ENCODE peak calls at places on chromosomes 13 and 19, in six cellular contexts. S is mesendoderm; K is trophoblast cell; J is ovary; O is CD8-positive, alpha-beta T cell; D is mammary epithelial cell. R is an unnamed sample.

GRCh38 chr13:32969516-32969941 is 46.7 kb upstream of the KL start:
- DNase-seq in S (no peak), K (peak), J (no peak), O (no peak), D (no peak), R (no peak)

GRCh38 chr13:113879506-113880360 is 15.9 kb upstream of the GAS6 start:
- DNase-seq in S (no peak), K (no peak), J (no peak), O (no peak), D (no peak), R (no peak)

GRCh38 chr13:77207943-77208342 is 119.0 kb downstream of the MYCBP2 start:
- DNase-seq in S (no peak), K (no peak), J (no peak), O (no peak), D (peak), R (no peak)

GRCh38 chr13:27923794-27924528 is 4.2 kb downstream of the PDX1 start:
- DNase-seq in S (no peak), K (no peak), J (no peak), O (no peak), D (no peak), R (no peak)

GRCh38 chr19:7665076-7665475 is 3.8 kb upstream of the RETN start:
- DNase-seq in S (no peak), K (no peak), J (no peak), O (no peak), D (no peak), R (no peak)

GRCh38 chr13:100045355-100045754 is 43.5 kb upstream of the PCCA start:
- DNase-seq in S (no peak), K (no peak), J (no peak), O (no peak), D (no peak), R (no peak)

GRCh38 chr19:39546599-39546998 is 6.6 kb upstream of the EID2 start:
- DNase-seq in S (peak), K (peak), J (no peak), O (no peak), D (peak), R (no peak)

GRCh38 chr19:45863840-45864628 is at the start of gene FOXA3:
- DNase-seq in S (peak), K (peak), J (no peak), O (peak), D (no peak), R (peak)

GRCh38 chr19:18915639-18916038 is 3.5 kb downstream of the COPE start:
- DNase-seq in S (peak), K (no peak), J (peak), O (no peak), D (peak), R (peak)

GRCh38 chr19:9406798-9407352 is 28.5 kb downstream of the ZNF266 start:
- DNase-seq in S (no peak), K (peak), J (peak), O (peak), D (peak), R (peak)

GRCh38 chr13:24074687-24075086 is 85.8 kb upstream of the SPATA13 start:
- DNase-seq in S (no peak), K (no peak), J (no peak), O (no peak), D (no peak), R (no peak)

GRCh38 chr13:24068472-24068871 is 92.0 kb upstream of the SPATA13 start:
- DNase-seq in S (no peak), K (peak), J (no peak), O (no peak), D (no peak), R (no peak)

GRCh38 chr13:24071423-24072075 is 89.0 kb upstream of the SPATA13 start:
- DNase-seq in S (no peak), K (peak), J (no peak), O (no peak), D (peak), R (no peak)

GRCh38 chr13:24073657-24074056 is 86.9 kb upstream of the SPATA13 start:
- DNase-seq in S (no peak), K (no peak), J (no peak), O (no peak), D (no peak), R (no peak)

GRCh38 chr13:24071016-24071415 is 89.5 kb upstream of the SPATA13 start:
- DNase-seq in S (no peak), K (peak), J (no peak), O (no peak), D (no peak), R (no peak)
- H3K27ac ChIP-seq in S (no peak), K (no peak), J (no peak), O (no peak), D (no peak), R (no peak)

GRCh38 chr19:12833418-12833746 is 997 bp downstream of the RTBDN start:
- DNase-seq in S (no peak), K (no peak), J (no peak), O (no peak), D (no peak), R (no peak)

GRCh38 chr19:12834418-12834943 is at the start of gene RTBDN:
- DNase-seq in S (peak), K (no peak), J (no peak), O (no peak), D (no peak), R (no peak)

GRCh38 chr19:12836529-12836863 is 1.8 kb upstream of the MAST1 start:
- DNase-seq in S (no peak), K (no peak), J (no peak), O (no peak), D (no peak), R (no peak)

GRCh38 chr19:12833747-12834417 is 497 bp downstream of the RTBDN start:
- DNase-seq in S (peak), K (no peak), J (no peak), O (no peak), D (no peak), R (no peak)

GRCh38 chr19:12834976-12835757 is 788 bp upstream of the RTBDN start:
- DNase-seq in S (peak), K (no peak), J (peak), O (peak), D (no peak), R (no peak)
- H3K27ac ChIP-seq in S (no peak), K (no peak), J (no peak), O (no peak), D (no peak), R (no peak)

DNA sequence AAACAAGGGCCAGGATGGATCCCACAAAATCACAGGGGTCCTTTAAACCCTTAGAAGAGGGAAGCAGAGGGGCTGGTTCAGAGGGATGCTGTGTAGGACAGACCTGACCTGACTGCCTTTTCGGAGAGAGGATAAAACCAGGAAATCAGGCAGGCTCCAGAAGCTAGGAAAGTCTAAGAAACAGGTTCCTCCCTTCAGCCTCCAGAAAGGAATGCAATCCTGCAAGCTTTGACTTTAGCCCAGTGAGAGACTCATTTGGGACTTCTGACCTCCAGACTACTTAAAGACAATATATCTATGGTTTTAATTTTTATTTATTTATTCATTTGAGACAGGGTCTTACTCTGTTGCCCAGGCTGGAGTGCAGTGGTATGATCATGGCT is 5.3 kb downstream of the RAB20 start:
- DNase-seq in S (no peak), K (peak), J (no peak), O (no peak), D (no peak), R (no peak)
- H3K27ac ChIP-seq in S (no peak), K (no peak), J (no peak), O (no peak), D (no peak), R (no peak)

GRCh38 chr13:110336681-110337080 is 29.6 kb downstream of the COL4A2 start:
- DNase-seq in S (no peak), K (no peak), J (no peak), O (no peak), D (no peak), R (no peak)

GRCh38 chr13:110339263-110339662 is 32.2 kb downstream of the COL4A2 start:
- DNase-seq in S (no peak), K (no peak), J (no peak), O (no peak), D (no peak), R (no peak)

GRCh38 chr13:110338441-110339101 is 31.5 kb downstream of the COL4A2 start:
- DNase-seq in S (peak), K (peak), J (peak), O (no peak), D (no peak), R (no peak)

GRCh38 chr13:110336108-110336507 is 29.0 kb downstream of the COL4A2 start:
- DNase-seq in S (no peak), K (no peak), J (no peak), O (no peak), D (no peak), R (no peak)

GRCh38 chr13:110337287-110337686 is 30.2 kb downstream of the COL4A2 start:
- DNase-seq in S (no peak), K (no peak), J (no peak), O (no peak), D (no peak), R (no peak)
- H3K27ac ChIP-seq in S (no peak), K (peak), J (peak), O (no peak), D (no peak), R (no peak)

R was measured in substantia nigra.